ENCODE peak calls at places on chromosomes 1 and 21, in four cellular contexts. Q is GM12878, N is HepG2, S is K562. B is an unnamed sample.

GRCh38 chr1:37476460-37477197 is 2.2 kb downstream of the ZC3H12A start:
- DNase-seq in Q (no peak), N (peak; percentile 61), S (no peak), B (peak; percentile 74)

GRCh38 chr1:71242239-71242638 is 161.4 kb upstream of the ZRANB2 start:
- DNase-seq in Q (no peak), N (no peak), S (no peak), B (no peak)

GRCh38 chr1:24416666-24417391 is 1.2 kb downstream of the NIPAL3 start:
- DNase-seq in Q (peak; percentile 34), N (peak; percentile 48), S (peak; percentile 57), B (no peak)

GRCh38 chr1:229159668-229160544 is 111.0 kb upstream of the RAB4A start:
- DNase-seq in Q (no peak), N (peak; percentile 30), S (no peak), B (no peak)

GRCh38 chr1:89643577-89643976 is 10.7 kb downstream of the LRRC8C start:
- DNase-seq in Q (no peak), N (no peak), S (no peak), B (no peak)

GRCh38 chr1:248852548-248852947 is 6.3 kb downstream of the ZNF692 start:
- DNase-seq in Q (no peak), N (no peak), S (no peak), B (no peak)

GRCh38 chr1:110383311-110383990 is 7.4 kb downstream of the SLC16A4 start:
- DNase-seq in Q (no peak), N (no peak), S (no peak), B (peak; percentile 9)

GRCh38 chr1:16091296-16091695 is 17.8 kb upstream of the FAM131C start:
- DNase-seq in Q (no peak), N (no peak), S (no peak), B (no peak)

GRCh38 chr1:93844262-93845045 is 34.6 kb downstream of the DNTTIP2 start:
- DNase-seq in Q (peak; percentile 34), N (peak; percentile 77), S (peak; percentile 65), B (peak; percentile 76)

GRCh38 chr1:202579806-202580205 is 130.4 kb downstream of the SYT2 start:
- DNase-seq in Q (no peak), N (no peak), S (no peak), B (no peak)

GRCh38 chr1:12097321-12097720 is 34.2 kb downstream of the TNFRSF8 start:
- DNase-seq in Q (no peak), N (no peak), S (no peak), B (no peak)

GRCh38 chr1:59072017-59072947 is 224.6 kb upstream of the FGGY start:
- DNase-seq in Q (no peak), N (no peak), S (no peak), B (no peak)

GRCh38 chr1:66919828-66920227 is 4.8 kb downstream of the DNAI4 start:
- DNase-seq in Q (no peak), N (no peak), S (no peak), B (no peak)

GRCh38 chr1:12572506-12572905 is 45.5 kb downstream of the DHRS3 start:
- DNase-seq in Q (no peak), N (no peak), S (no peak), B (no peak)

GRCh38 chr1:157438236-157439012 is 113.9 kb downstream of the FCRL5 start:
- DNase-seq in Q (no peak), N (no peak), S (no peak), B (no peak)

GRCh38 chr1:174626031-174627020 is 178.6 kb downstream of the GPR52 start:
- DNase-seq in Q (no peak), N (no peak), S (no peak), B (no peak)

GRCh38 chr1:111989531-111990025 is at the start of gene KCND3:
- DNase-seq in Q (no peak), N (no peak), S (peak; percentile 43), B (no peak)

GRCh38 chr1:223136086-223136485 is 7.0 kb downstream of the TLR5 start:
- DNase-seq in Q (no peak), N (no peak), S (no peak), B (no peak)

GRCh38 chr1:25642710-25643109 is 26.1 kb downstream of the MAN1C1 start:
- DNase-seq in Q (peak; percentile 44), N (no peak), S (no peak), B (no peak)

GRCh38 chr21:45971487-45972352 is 9.8 kb upstream of the COL6A1 start:
- DNase-seq in Q (no peak), N (no peak), S (no peak), B (no peak)
- TF ChIP-seq JUNB in Q (no peak), N (no peak), S (no peak), B (no peak)

DNA sequence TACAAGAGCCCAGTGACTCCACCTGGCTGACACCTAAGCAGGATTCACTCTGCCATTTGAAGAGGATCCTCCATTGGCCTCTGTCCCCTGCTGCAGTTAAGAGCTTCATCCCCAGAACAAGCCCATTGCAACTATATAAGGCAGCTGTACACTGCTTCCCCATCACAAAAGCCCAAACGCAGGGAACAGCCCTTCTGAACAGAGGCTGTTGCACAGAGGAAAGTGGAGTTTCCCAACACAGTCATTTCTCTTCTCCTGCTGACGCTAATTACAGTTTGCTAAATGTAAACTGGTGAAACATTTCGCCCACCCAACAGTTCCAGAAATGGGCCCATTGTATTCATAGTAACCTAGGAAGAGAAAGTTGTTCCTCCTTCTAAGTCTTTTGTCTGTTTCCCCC is 455.8 kb upstream of the DAB1 start:
- DNase-seq in Q (no peak), N (no peak), S (no peak), B (no peak)
- TF ChIP-seq SMC3 in Q (no peak), N (no peak), S (no peak), B (no peak)

GRCh38 chr21:38753114-38754100 is 52.3 kb upstream of the ETS2 start:
- DNase-seq in Q (no peak), N (no peak), S (no peak), B (no peak)
- TF ChIP-seq HDAC2 in Q (no peak), N (no peak), S (no peak), B (no peak)

DNA sequence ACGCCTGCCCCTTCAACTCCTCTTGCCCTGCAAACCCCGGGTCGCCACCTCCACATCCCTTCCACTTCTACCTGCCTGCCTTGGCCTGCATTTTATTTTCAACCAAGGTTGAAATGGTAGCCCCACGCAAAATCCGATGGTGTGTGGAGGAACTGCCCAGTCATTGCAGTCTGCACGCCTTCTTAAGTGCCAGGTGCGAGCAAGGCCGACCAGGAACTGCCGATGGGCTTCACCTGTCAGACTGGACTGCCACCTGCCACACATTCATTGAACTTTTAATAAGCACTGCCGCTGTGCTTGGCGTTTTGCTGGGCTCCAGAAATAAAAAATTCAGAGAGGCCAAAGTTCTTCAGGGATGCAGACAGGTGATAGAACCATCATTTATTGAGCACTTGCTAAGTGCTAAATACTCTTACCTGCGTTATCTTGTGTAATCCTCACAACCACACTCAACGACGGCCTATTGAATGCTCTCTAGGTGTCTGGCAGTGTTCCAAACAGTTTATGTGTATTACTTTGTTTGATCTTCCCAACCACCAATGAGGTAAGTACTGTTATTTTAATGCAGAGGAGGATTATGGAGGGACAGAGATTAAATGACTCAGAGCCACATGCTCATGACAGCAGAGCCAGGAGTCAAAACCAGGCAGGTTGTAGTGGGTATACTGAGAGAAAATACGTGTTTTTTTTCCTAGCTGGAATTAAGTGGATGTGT is 36.2 kb downstream of the CACHD1 start:
- DNase-seq in Q (no peak), N (peak; percentile 13), S (no peak), B (peak; percentile 18)
- TF ChIP-seq JUNB in Q (no peak), N (no peak), S (no peak), B (no peak)

GRCh38 chr1:80751204-80751603 is 1049.5 kb upstream of the ADGRL2 start:
- DNase-seq in Q (no peak), N (no peak), S (no peak), B (no peak)

GRCh38 chr1:80755944-80756343 is 1044.8 kb upstream of the ADGRL2 start:
- DNase-seq in Q (no peak), N (no peak), S (no peak), B (no peak)
- TF ChIP-seq SMC3 in Q (no peak), N (no peak), S (no peak), B (no peak)

DNA sequence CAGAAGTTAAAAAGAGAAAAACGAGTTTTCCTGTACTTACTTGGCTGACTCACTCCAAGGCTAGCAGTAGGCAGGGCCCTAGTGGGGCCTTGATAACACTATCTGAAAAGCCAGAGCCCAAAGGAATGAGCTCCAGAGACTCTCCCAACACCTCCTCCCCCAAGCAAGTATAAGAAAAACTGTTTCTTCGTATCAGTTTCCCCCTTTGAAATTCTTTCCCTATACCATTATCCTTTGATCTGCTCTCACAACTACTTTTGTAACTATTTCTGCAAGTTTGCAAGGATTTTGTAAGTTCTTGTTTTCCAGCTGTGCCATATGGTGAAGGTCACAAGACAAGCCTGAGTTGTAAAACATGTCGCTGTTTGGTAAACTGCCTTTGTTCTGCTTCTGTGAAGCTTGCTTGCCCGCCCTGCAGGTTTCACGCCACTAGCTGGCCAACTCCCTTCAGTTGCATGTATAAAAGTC is 36.5 kb upstream of the KCNJ15 start:
- DNase-seq in Q (no peak), N (no peak), S (peak; percentile 45), B (no peak)
- TF ChIP-seq HDAC2 in Q (no peak), N (no peak), S (no peak), B (no peak)

GRCh38 chr1:54354899-54355298 is 51.3 kb downstream of the SSBP3 start:
- DNase-seq in Q (no peak), N (peak; percentile 68), S (no peak), B (no peak)

GRCh38 chr1:54353959-54354358 is 52.2 kb downstream of the SSBP3 start:
- DNase-seq in Q (no peak), N (no peak), S (no peak), B (no peak)

GRCh38 chr1:54356680-54357147 is 49.5 kb downstream of the SSBP3 start:
- DNase-seq in Q (peak; percentile 33), N (no peak), S (no peak), B (no peak)

GRCh38 chr1:54357967-54358366 is 48.2 kb downstream of the SSBP3 start:
- DNase-seq in Q (no peak), N (no peak), S (no peak), B (no peak)

DNA sequence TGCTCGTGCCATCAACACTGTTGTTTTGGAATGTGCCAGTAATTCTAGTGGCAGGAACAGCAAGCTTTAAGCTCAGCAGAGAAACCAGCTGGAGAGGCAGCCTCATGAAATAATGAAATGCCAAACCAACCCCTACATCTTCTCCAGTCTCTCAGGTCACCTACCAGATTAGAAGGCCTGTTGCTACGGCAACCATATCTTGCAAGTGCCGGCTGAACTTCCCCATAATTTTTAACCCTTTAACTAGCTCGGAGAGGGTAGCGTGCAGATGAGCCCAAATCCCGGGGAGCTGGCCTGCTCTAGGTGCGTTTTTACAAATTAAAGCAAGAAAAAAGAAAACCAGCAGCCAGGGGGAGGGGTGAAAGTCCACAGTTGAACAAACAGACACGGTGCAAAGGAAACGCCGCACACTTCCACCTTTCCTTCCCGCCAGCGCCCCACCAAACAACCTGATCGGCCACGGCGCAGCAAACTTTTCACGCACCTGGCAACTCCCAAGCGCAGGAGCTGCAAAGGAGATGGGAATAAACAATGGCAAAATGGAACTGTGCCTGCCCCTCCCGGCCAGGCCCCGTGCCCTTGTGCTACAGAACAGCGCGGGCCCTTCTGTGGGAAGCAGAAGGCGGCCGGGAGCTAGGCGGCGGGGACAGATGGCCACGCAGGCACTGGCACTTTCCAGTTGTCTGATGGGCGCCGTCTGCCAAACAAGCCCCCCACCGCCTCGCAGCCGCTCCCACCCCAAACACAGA is 50.1 kb downstream of the SSBP3 start:
- DNase-seq in Q (no peak), N (peak; percentile 34), S (no peak), B (no peak)
- TF ChIP-seq JUNB in Q (no peak), N (no peak), S (no peak), B (no peak)

GRCh38 chr1:178518894-178519293 is 6.0 kb downstream of the TEX35 start:
- DNase-seq in Q (no peak), N (no peak), S (no peak), B (no peak)
- TF ChIP-seq SMC3 in Q (no peak), N (no peak), S (no peak), B (no peak)

GRCh38 chr1:28718601-28719331 is 18.0 kb upstream of the YTHDF2 start:
- DNase-seq in Q (no peak), N (no peak), S (peak; percentile 57), B (peak; percentile 38)
- TF ChIP-seq HDAC2 in Q (no peak), N (no peak), S (peak; percentile 26), B (no peak)